ENCODE peak calls at places on chromosomes 12 and 14, in four cellular contexts. C is A549, X is fibroblast of lung, R is astrocyte of the cerebellum. P is an unnamed sample.

GRCh38 chr12:14948672-14949071 is 10.3 kb upstream of the ERP27 start:
- DNase-seq in C (no peak), X (peak), R (peak), P (peak)

GRCh38 chr12:46677749-46678148 is 148.0 kb downstream of the SLC38A4 start:
- DNase-seq in R (peak), C (peak), X (peak), P (peak)

GRCh38 chr12:130754234-130755001 is 38.3 kb upstream of the RIMBP2 start:
- DNase-seq in C (no peak), R (no peak), X (no peak), P (no peak)

GRCh38 chr12:118371354-118372282 is 1.1 kb downstream of the TAOK3 start:
- DNase-seq in X (no peak), R (no peak), C (peak), P (no peak)

GRCh38 chr14:88831285-88831684 is 6.8 kb downstream of the TTC8 start:
- DNase-seq in R (peak), X (peak), C (no peak), P (peak)

GRCh38 chr14:66072190-66072905 is 413.8 kb upstream of the CCDC196 start:
- DNase-seq in C (no peak), R (no peak), X (no peak), P (no peak)

GRCh38 chr12:119938049-119938667 is 50.9 kb upstream of the BICDL1 start:
- DNase-seq in X (peak), R (peak), C (peak), P (peak)

GRCh38 chr12:38160318-38161122 is 156.1 kb upstream of the ALG10B start:
- DNase-seq in R (no peak), C (no peak), X (no peak), P (no peak)

GRCh38 chr12:54388214-54389138 is 3.9 kb upstream of the ZNF385A start:
- DNase-seq in X (no peak), C (no peak), R (no peak), P (no peak)

GRCh38 chr14:81837304-81837703 is 303.7 kb upstream of the SEL1L start:
- DNase-seq in R (no peak), X (no peak), C (no peak), P (no peak)

GRCh38 chr14:103749452-103749851 is 33.8 kb downstream of the ZFYVE21 start:
- DNase-seq in C (no peak), R (no peak), X (no peak), P (no peak)

GRCh38 chr12:117875652-117876491 is 92.9 kb downstream of the KSR2 start:
- DNase-seq in X (peak), C (no peak), R (no peak), P (peak)

GRCh38 chr12:6372403-6373003 is 2.9 kb downstream of the SCNN1A start:
- DNase-seq in X (peak), C (peak), R (peak), P (peak)

GRCh38 chr14:77181603-77182437 is at the start of gene TMEM63C:
- DNase-seq in X (no peak), C (peak), R (no peak), P (peak)

GRCh38 chr12:69468237-69469026 is 1.8 kb upstream of the FRS2 start:
- DNase-seq in R (no peak), C (no peak), X (peak), P (no peak)

GRCh38 chr12:121129705-121130147 is 3.0 kb upstream of the P2RX7 start:
- DNase-seq in X (no peak), R (no peak), C (no peak), P (no peak)

GRCh38 chr12:52423661-52424503 is 10.3 kb downstream of the KRT75 start:
- DNase-seq in C (no peak), R (no peak), X (no peak), P (no peak)

GRCh38 chr12:107228076-107228475 is 134.7 kb upstream of the CRY1 start:
- DNase-seq in C (no peak), R (no peak), X (no peak), P (no peak)

GRCh38 chr12:31922341-31923062 is 36.7 kb upstream of the RESF1 start:
- DNase-seq in C (no peak), X (peak), R (no peak), P (peak)

GRCh38 chr14:35124127-35124526 is 1.8 kb downstream of the PRORP start:
- DNase-seq in X (no peak), R (no peak), C (no peak), P (peak)

GRCh38 chr12:49476091-49476490 is 62.7 kb upstream of the KCNH3 start:
- DNase-seq in R (no peak), X (no peak), C (no peak), P (no peak)

GRCh38 chr14:23376477-23377200 is at the start of gene CMTM5:
- DNase-seq in X (no peak), R (no peak), C (no peak), P (no peak)
- TF ChIP-seq CTCF in X (no peak), R (no peak), C (no peak), P (no peak)

GRCh38 chr12:82754856-82755255 is 68.2 kb downstream of the TMTC2 start:
- DNase-seq in C (no peak), R (no peak), X (no peak), P (no peak)
- H3K4me3 ChIP-seq in C (no peak), R (no peak), X (no peak), P (no peak)

DNA sequence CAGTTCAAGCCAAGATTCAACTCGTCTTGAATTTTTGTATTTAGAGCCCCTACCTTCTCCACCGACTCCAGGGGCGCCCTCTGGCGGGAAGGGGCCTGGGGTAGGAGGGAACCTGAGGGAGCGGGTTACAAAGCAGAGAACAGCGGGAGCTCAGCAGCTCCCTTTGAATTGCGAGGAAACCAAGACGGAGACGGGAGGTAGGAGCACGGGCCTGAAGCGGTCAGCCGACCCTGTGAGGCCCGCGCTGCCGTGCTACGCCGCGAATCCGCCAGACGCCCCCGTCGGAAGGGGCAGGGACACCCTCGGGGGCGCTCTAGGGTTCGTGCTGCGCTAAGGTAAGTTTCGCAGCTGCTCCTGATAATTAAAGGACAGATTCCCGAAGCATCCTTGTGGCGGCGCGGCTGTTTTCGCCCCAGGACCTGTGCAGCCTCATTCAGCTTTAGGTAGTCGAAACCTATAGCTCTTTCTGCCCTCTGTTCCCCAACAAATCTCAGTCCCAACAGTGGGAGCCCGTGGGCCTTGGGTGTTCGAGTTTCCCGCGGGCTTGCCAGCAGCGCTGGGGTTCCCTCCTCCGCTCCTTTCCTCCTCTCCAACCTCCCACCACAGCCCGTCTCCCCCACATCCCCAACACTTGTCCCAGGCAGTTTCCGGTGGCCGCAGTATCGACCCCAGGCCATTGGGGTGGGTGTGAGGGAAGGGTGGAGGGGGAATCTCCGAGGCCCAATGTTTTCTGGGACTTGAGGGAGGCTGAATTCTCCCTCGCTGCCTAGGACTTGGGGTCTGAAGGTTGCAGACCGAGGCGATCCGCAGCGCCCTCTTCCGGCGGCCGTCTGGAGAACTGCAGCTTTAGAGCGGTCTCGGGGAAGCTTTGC is 5.1 kb upstream of the NKX2-1 start:
- DNase-seq in X (no peak), C (peak), R (no peak), P (no peak)
- TF ChIP-seq CTCF in X (no peak), C (peak), R (peak), P (peak)

GRCh38 chr14:59483819-59484610 is at the start of the genes JKAMP and L3HYPDH:
- DNase-seq in C (peak), X (peak), R (peak), P (peak)

GRCh38 chr14:59482120-59482434 is 2.1 kb downstream of the L3HYPDH start:
- DNase-seq in R (no peak), C (peak), X (no peak), P (no peak)

GRCh38 chr14:59482471-59483331 is 1.5 kb downstream of the L3HYPDH start:
- DNase-seq in C (peak), R (peak), X (peak), P (peak)

GRCh38 chr14:59483360-59483759 is 848 bp downstream of the L3HYPDH start:
- DNase-seq in R (peak), C (peak), X (peak), P (peak)

GRCh38 chr14:59481407-59482119 is 2.6 kb downstream of the L3HYPDH start:
- DNase-seq in R (no peak), X (peak), C (no peak), P (peak)
- H3K4me3 ChIP-seq in R (peak), X (peak), C (peak), P (peak)

P was measured in choroid plexus epithelial cell.